ENCODE peak calls at places on chromosomes 5 and 9, in four cellular contexts. W is astrocyte, R is spleen, E is RWPE2. C is an unnamed sample.

GRCh38 chr9:135478858-135479468 is 619 bp upstream of the PPP1R26 start:
- DNase-seq in E (no peak), W (no peak), R (peak; percentile 76), C (peak; percentile 82)

GRCh38 chr9:128208386-128208785 is 5.2 kb downstream of the DNM1 start:
- DNase-seq in R (no peak), W (no peak), E (no peak), C (no peak)

GRCh38 chr9:129270903-129271431 is 92.9 kb upstream of the IER5L start:
- DNase-seq in E (peak; percentile 14), R (peak; percentile 67), W (peak; percentile 93), C (peak; percentile 31)

GRCh38 chr9:3459076-3459475 is 66.7 kb downstream of the RFX3 start:
- DNase-seq in W (no peak), R (no peak), E (no peak), C (no peak)

GRCh38 chr5:41413067-41413466 is 97.3 kb downstream of the PLCXD3 start:
- DNase-seq in E (no peak), R (no peak), W (peak; percentile 48), C (no peak)

GRCh38 chr9:119963258-119963797 is 594.1 kb upstream of the BRINP1 start:
- DNase-seq in W (peak; percentile 95), E (no peak), R (no peak), C (no peak)

GRCh38 chr5:125198270-125198974 is 452.0 kb upstream of the ZNF608 start:
- DNase-seq in R (no peak), E (no peak), W (peak; percentile 61), C (no peak)

GRCh38 chr5:65862384-65862783 is 64.0 kb upstream of the ERBIN start:
- DNase-seq in W (peak; percentile 13), E (no peak), R (no peak), C (no peak)

GRCh38 chr5:14664270-14665109 is at the start of gene OTULIN:
- DNase-seq in R (peak; percentile 98), E (peak; percentile 91), W (peak; percentile 67), C (peak; percentile 96)

GRCh38 chr5:147559725-147560124 is 49.9 kb upstream of the DPYSL3 start:
- DNase-seq in W (peak; percentile 49), E (no peak), R (no peak), C (no peak)

GRCh38 chr5:167736992-167737391 is 554.5 kb upstream of the WWC1 start:
- DNase-seq in W (no peak), R (no peak), E (no peak), C (no peak)
- TF ChIP-seq CTCF in W (no peak), R (no peak), E (no peak), C (no peak)

GRCh38 chr9:20437466-20437865 is 184.8 kb downstream of the MLLT3 start:
- DNase-seq in R (no peak), E (no peak), W (peak; percentile 74), C (no peak)

GRCh38 chr9:20441166-20441565 is 181.1 kb downstream of the MLLT3 start:
- DNase-seq in E (no peak), W (no peak), R (no peak), C (no peak)

GRCh38 chr9:20441704-20442423 is 180.4 kb downstream of the MLLT3 start:
- DNase-seq in E (no peak), R (no peak), W (peak; percentile 71), C (no peak)

DNA sequence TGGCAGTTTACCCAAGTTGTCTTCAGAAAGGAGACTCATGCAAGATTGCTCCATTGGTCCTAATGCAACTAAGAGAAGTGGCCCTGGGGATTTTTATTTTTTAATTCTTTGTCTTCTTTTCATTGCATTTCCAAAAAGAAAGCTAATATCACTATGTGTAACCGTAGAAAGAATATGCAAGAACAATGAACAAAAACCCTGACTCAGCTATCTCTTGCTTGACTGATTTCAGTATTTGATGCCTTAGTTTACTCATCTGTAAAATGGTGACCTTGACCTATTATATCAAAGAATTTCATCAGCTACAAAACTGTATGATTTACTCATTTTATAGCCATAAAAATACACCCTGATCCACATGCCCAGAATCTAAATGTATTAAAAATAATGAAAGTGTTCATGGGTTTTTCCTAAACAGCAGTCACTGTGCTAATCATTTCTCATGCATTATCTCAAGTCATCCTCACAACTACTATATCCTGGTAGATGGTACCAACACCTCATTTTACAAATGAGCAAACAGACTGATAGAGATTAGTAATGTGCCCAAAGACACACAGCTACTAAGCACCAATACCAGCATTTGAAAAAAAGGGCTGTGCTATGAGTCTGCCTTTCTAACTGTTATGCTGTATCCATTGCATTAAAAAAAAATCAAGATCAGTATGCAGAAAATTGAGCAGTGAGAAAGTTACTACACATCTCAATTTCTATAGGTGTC is 185.7 kb downstream of the MLLT3 start:
- DNase-seq in W (no peak), R (no peak), E (no peak), C (no peak)
- H3K27ac ChIP-seq in W (no peak overlapping the region), R (no peak overlapping the region), E (no peak overlapping the region), C (no peak overlapping the region)

GRCh38 chr9:123417289-123418051 is 61.5 kb downstream of the CRB2 start:
- DNase-seq in E (no peak), W (no peak), R (peak; percentile 13), C (peak; percentile 12)
- TF ChIP-seq CTCF in E (no peak), W (no peak), R (no peak), C (no peak)

GRCh38 chr9:35488019-35488418 is 1.9 kb upstream of the RUSC2 start:
- DNase-seq in R (no peak), E (no peak), W (no peak), C (no peak)
- H3K27ac ChIP-seq in R (peak overlapping the region; percentile 88), E (no peak overlapping the region), W (no peak overlapping the region), C (no peak overlapping the region)

GRCh38 chr5:72109625-72110024 is 2.4 kb downstream of the MAP1B start:
- DNase-seq in R (no peak), E (no peak), W (peak; percentile 46), C (no peak)
- TF ChIP-seq CTCF in R (no peak), E (peak; percentile 25), W (no peak), C (no peak)

GRCh38 chr9:36940881-36941280 is 93.2 kb downstream of the PAX5 start:
- DNase-seq in W (no peak), R (no peak), E (no peak), C (no peak)
- H3K27ac ChIP-seq in W (no peak overlapping the region), R (no peak overlapping the region), E (no peak overlapping the region), C (no peak overlapping the region)

GRCh38 chr5:2175041-2175440 is 292.3 kb upstream of the IRX4 start:
- DNase-seq in R (peak; percentile 50), E (no peak), W (no peak), C (no peak)

GRCh38 chr5:2175842-2176404 is 293.2 kb upstream of the IRX4 start:
- DNase-seq in E (no peak), R (peak; percentile 72), W (no peak), C (no peak)

GRCh38 chr5:2177244-2177643 is 294.5 kb upstream of the IRX4 start:
- DNase-seq in W (no peak), E (no peak), R (peak; percentile 51), C (no peak)

GRCh38 chr5:2178071-2178477 is 295.3 kb upstream of the IRX4 start:
- DNase-seq in W (no peak), E (no peak), R (peak; percentile 47), C (no peak)

GRCh38 chr5:2176581-2176980 is 293.9 kb upstream of the IRX4 start:
- DNase-seq in E (no peak), R (no peak), W (no peak), C (no peak)
- TF ChIP-seq CTCF in E (no peak), R (no peak), W (no peak), C (no peak)